ENCODE peak calls at places on chromosomes 13 and 19, in six cellular contexts. I, W, E, X, Z and K are unnamed samples.

GRCh38 chr19:1000095-1000494 is at the start of gene GRIN3B:
- DNase-seq in I (peak; percentile 84), W (peak; percentile 50), E (peak; percentile 78), X (no peak), Z (no peak), K (peak; percentile 76)

GRCh38 chr13:27014406-27015359 is 156.9 kb downstream of the USP12 start:
- DNase-seq in I (no peak), W (no peak), E (no peak), X (no peak), Z (no peak), K (no peak)

GRCh38 chr19:50629194-50629593 is 10.5 kb downstream of the SYT3 start:
- DNase-seq in I (no peak), W (no peak), E (no peak), X (no peak), Z (no peak), K (no peak)

GRCh38 chr13:113812140-113813036 is 51.5 kb downstream of the GAS6 start:
- DNase-seq in I (no peak), W (no peak), E (no peak), X (no peak), Z (no peak), K (no peak)

GRCh38 chr13:110525328-110526319 is 35.9 kb downstream of the RAB20 start:
- DNase-seq in I (no peak), W (no peak), E (peak; percentile 80), X (no peak), Z (no peak), K (no peak)

GRCh38 chr13:110382229-110382628 is 75.1 kb downstream of the COL4A2 start:
- DNase-seq in I (no peak), W (peak; percentile 62), E (no peak), X (no peak), Z (no peak), K (no peak)

GRCh38 chr13:61202042-61202441 is 213.6 kb downstream of the PCDH20 start:
- DNase-seq in I (no peak), W (no peak), E (no peak), X (no peak), Z (no peak), K (no peak)

GRCh38 chr13:48625396-48626076 is 28.2 kb upstream of the CYSLTR2 start:
- DNase-seq in I (no peak), W (no peak), E (no peak), X (no peak), Z (no peak), K (no peak)

GRCh38 chr19:42363614-42364346 is 26.3 kb downstream of the CNFN start:
- DNase-seq in I (no peak), W (no peak), E (peak; percentile 69), X (no peak), Z (no peak), K (no peak)

GRCh38 chr13:111505175-111505777 is 184.8 kb downstream of the TEX29 start:
- DNase-seq in I (peak; percentile 66), W (no peak), E (no peak), X (no peak), Z (no peak), K (no peak)

GRCh38 chr19:45653634-45654033 is 14.4 kb upstream of the GIPR start:
- DNase-seq in I (no peak), W (no peak), E (no peak), X (no peak), Z (no peak), K (no peak)

GRCh38 chr19:862529-863304 is 3.3 kb downstream of the CFD start:
- DNase-seq in I (peak; percentile 79), W (peak; percentile 61), E (peak; percentile 84), X (no peak), Z (no peak), K (peak; percentile 85)

GRCh38 chr19:18445252-18445948 is 7.5 kb upstream of the ISYNA1 start:
- DNase-seq in I (no peak), W (no peak), E (no peak), X (no peak), Z (no peak), K (no peak)

GRCh38 chr19:33468361-33469170 is 53.0 kb downstream of the PEPD start:
- DNase-seq in I (peak; percentile 45), W (no peak), E (peak; percentile 37), X (no peak), Z (peak; percentile 70), K (no peak)

GRCh38 chr13:75180805-75181455 is 301.0 kb downstream of the TBC1D4 start:
- DNase-seq in I (no peak), W (peak; percentile 25), E (no peak), X (no peak), Z (no peak), K (no peak)

GRCh38 chr19:55304279-55304978 is 20.6 kb downstream of the BRSK1 start:
- DNase-seq in I (peak; percentile 62), W (peak; percentile 33), E (peak; percentile 67), X (no peak), Z (no peak), K (peak; percentile 76)

GRCh38 chr13:33355470-33355869 is 69.9 kb upstream of the STARD13 start:
- DNase-seq in I (no peak), W (peak; percentile 85), E (no peak), X (no peak), Z (no peak), K (no peak)

GRCh38 chr19:18496167-18496979 is 25.5 kb downstream of the ELL start:
- DNase-seq in I (no peak), W (peak; percentile 43), E (peak; percentile 76), X (peak; percentile 33), Z (no peak), K (no peak)

GRCh38 chr13:21734961-21735360 is 64.1 kb downstream of the FGF9 start:
- DNase-seq in I (no peak), W (no peak), E (peak; percentile 55), X (no peak), Z (no peak), K (no peak)

GRCh38 chr13:95301135-95301946 is at the start of gene ABCC4:
- DNase-seq in I (peak; percentile 78), W (peak; percentile 77), E (peak; percentile 75), X (peak; percentile 70), Z (no peak), K (peak; percentile 69)

GRCh38 chr13:51249254-51249653 is 27.1 kb downstream of the FAM124A start:
- DNase-seq in I (no peak), W (no peak), E (no peak), X (no peak), Z (no peak), K (no peak)

GRCh38 chr19:55601127-55601526 is 1.0 kb downstream of the ZNF524 start:
- DNase-seq in I (no peak), W (no peak), E (no peak), X (no peak), Z (no peak), K (no peak)

GRCh38 chr19:33390120-33390907 is 16.8 kb downstream of the CEBPG start:
- DNase-seq in I (no peak), W (peak; percentile 71), E (peak; percentile 73), X (peak; percentile 69), Z (peak; percentile 56), K (peak; percentile 87)

GRCh38 chr19:21022996-21023395 is 2.5 kb downstream of the ZNF430 start:
- DNase-seq in I (no peak), W (peak; percentile 32), E (no peak), X (no peak), Z (no peak), K (no peak)

GRCh38 chr13:21176982-21177284 is 475 bp downstream of the MRPL57 start:
- DNase-seq in I (no peak), W (no peak), E (no peak), X (no peak), Z (no peak), K (no peak)

GRCh38 chr13:102484329-102484728 is 82.5 kb upstream of the FGF14 start:
- DNase-seq in I (no peak), W (no peak), E (no peak), X (no peak), Z (no peak), K (no peak)
- TF ChIP-seq CTCF in I (peak; percentile 21), W (no peak), E (no peak), X (peak; percentile 19), Z (peak; percentile 27), K (no peak)

DNA sequence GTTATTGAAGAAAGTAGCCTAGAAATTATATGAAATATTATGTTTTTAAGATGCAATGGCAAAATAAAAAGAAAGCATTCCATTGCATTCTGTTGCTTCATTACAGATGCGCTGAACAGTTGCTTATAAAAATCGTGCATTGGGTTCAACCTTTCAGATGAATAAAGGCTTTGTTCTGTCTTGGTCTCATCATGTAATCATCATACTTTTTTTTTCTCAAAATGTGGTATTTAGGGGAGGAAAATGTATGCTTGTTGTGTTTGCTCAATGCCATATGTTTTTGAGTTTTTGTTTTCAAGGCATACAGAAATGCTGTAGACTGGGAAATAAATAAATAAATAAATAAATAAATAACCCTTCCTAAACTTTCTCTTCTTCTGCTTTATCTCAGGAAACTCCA is 1.1 kb upstream of the MBNL2 start:
- DNase-seq in I (no peak), W (no peak), E (no peak), X (no peak), Z (no peak), K (no peak)
- TF ChIP-seq CTCF in I (no peak), W (no peak), E (no peak), X (no peak), Z (no peak), K (no peak)

DNA sequence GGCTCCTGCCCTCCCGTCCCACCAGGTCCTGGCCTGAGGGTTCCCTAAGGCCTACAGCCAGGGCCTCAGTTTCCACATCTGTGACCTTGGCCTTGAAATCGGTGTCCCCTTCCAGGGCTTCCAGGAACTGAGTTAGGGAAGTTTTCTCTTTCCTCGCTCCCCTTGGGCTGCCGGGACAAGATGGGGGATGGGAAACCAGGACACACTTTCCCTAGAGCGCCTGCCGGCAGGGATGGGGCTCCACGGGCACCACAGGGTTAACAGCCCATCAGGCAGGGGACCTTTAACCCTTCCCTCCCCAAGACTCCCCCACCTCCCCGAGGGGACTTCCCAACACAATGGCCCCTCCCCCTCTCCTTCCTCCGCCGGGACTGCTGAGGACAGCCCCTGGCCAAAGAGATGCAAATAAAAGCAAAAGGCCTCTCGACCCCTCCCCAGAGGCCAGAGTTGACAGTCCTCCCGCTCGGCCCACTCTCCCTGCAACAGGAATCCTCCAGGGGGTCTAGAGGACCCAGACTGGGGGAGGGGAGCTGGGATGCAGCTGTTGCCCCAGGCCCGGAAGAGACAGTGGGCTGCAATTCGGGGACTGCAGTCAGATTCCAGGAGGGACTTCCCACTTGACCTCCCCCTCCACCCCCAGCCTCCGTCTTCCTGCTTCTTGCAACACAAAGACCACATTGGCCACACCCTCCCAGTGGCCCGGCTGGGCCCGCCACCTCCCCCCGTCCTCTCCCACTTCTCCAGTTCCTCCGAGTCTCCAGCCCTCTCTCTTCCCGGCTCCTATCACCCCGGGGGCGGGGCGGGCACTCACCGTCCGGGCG is 3.4 kb downstream of the BBC3 start:
- DNase-seq in I (peak; percentile 89), W (peak; percentile 98), E (peak; percentile 90), X (peak; percentile 93), Z (peak; percentile 62), K (peak; percentile 94)
- TF ChIP-seq CTCF in I (no peak), W (no peak), E (no peak), X (no peak), Z (no peak), K (no peak)

DNA sequence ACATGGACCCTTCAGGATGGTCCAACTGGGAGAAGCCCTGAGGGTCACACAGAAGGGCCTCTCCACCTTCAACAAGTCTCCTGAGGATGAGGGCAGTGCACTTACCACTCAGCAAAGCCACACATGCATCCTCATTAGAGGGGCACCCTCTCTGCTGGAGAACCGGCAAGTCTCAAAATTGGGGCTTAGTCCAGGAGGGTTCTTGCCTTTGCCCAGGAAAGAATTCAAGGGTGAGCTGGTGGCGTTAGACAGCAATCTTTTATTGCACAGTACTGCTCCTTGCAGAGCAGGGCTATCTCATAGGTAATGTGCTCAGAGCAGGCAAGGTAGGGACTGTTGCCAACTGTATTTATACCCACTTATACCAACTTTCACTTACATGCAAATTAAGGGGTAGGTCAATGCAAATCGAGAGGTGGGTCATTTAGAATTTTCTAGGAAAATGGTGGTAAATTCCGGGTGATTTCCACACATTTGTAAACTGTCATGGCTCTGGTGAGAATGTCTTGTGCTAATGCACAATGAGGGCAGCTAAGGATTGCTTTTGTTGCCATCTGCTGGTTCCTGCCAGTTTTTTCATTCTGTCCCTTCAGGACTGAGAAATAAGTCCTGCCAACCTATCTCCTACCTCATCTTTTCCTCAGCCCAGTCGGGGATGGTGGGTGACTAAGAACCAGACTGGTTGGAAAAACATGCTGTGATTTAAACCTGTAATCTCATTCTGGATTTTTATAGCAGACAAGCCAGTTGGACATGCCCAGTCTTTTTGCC is 27.8 kb upstream of the IGSF23 start:
- DNase-seq in I (no peak), W (peak; percentile 55), E (no peak), X (no peak), Z (no peak), K (no peak)
- TF ChIP-seq CTCF in I (no peak), W (peak; percentile 24), E (no peak), X (no peak), Z (peak; percentile 15), K (no peak)